ENCODE peak calls at places on chromosomes 11 and 22, in eight cellular contexts. N is Calu3; S is H4; Y is anterior cingulate cortex; I is non-pigmented ciliary epithelial cell; U is T-cell; C is stimulated activated CD4-positive, alpha-beta T cell treated with anti-CD3 and anti-CD28 coated beads, Interleukin-4, amount 100 ng/mL, for 1 hour; K is NCI-H2081. W is an unnamed sample.

GRCh38 chr11:77035580-77035979 is 1.4 kb downstream of the B3GNT6 start:
- DNase-seq in N (peak), S (no peak), Y (no peak), I (no peak), U (no peak), C (no peak), K (no peak), W (no peak)

GRCh38 chr11:126601136-126601535 is 245.7 kb downstream of the ST3GAL4 start:
- DNase-seq in N (no peak), S (no peak), Y (no peak), I (no peak), U (no peak), C (no peak), K (no peak), W (no peak)

GRCh38 chr11:206516-207212 is 535 bp downstream of the BET1L start:
- DNase-seq in N (no peak), S (no peak), Y (no peak), I (no peak), U (no peak), C (no peak), K (no peak), W (peak)

GRCh38 chr11:96045622-96046456 is 121.9 kb upstream of the MTMR2 start:
- DNase-seq in N (no peak), S (no peak), Y (no peak), I (no peak), U (no peak), C (no peak), K (peak), W (peak)

GRCh38 chr11:28756977-28757376 is 648.8 kb downstream of the METTL15 start:
- DNase-seq in N (no peak), S (peak), Y (no peak), I (peak), U (no peak), C (no peak), K (no peak), W (peak)

GRCh38 chr22:42645938-42646568 is 3.1 kb downstream of the CYB5R3 start:
- DNase-seq in N (no peak), S (no peak), Y (no peak), I (no peak), U (no peak), C (no peak), K (no peak), W (peak)

GRCh38 chr11:68354181-68354872 is 41.9 kb downstream of the LRP5 start:
- DNase-seq in N (peak), S (peak), Y (no peak), I (peak), U (no peak), C (no peak), K (no peak), W (peak)

GRCh38 chr11:79482800-79483199 is 42.0 kb upstream of the TENM4 start:
- DNase-seq in N (no peak), S (no peak), Y (no peak), I (no peak), U (no peak), C (no peak), K (no peak), W (no peak)

W was measured in GM23248.